ENCODE peak calls at places on chromosome 15, in ten cellular contexts. Q is fibroblast of lung, J is pancreas, K is tibial artery, P is neuronal stem cell, R is Karpas-422, H is transverse colon, B is suprapubic skin, C is A673, W is SK-N-SH. Y is an unnamed sample.

GRCh38 chr15:70703483-70703882 is 59.9 kb downstream of the UACA start:
- DNase-seq in R (no peak), C (peak; percentile 40), W (no peak), B (no peak), P (no peak), H (no peak), Q (peak; percentile 45), K (no peak), J (no peak), Y (no peak)

GRCh38 chr15:40248006-40248783 is 9.3 kb downstream of the PAK6 start:
- DNase-seq in Q (no peak), K (peak; percentile 56), H (no peak), R (no peak), J (no peak), B (peak; percentile 64), P (no peak), W (peak; percentile 84), C (no peak), Y (peak; percentile 24)

GRCh38 chr15:101619615-101619865 is 32.6 kb downstream of the TM2D3 start:
- DNase-seq in B (no peak), J (no peak), Q (no peak), K (no peak), H (no peak), P (no peak), W (no peak), R (no peak), C (no peak), Y (peak; percentile 51)

GRCh38 chr15:38545179-38545578 is 19.4 kb downstream of the RASGRP1 start:
- DNase-seq in R (no peak), B (no peak), W (no peak), K (no peak), P (no peak), C (no peak), J (no peak), H (no peak), Q (peak; percentile 31), Y (no peak)

GRCh38 chr15:22257047-22257667 is 176.8 kb downstream of the OR4M2 start:
- DNase-seq in H (no peak), K (no peak), Q (no peak), W (peak; percentile 90), R (no peak), J (no peak), P (no peak), B (no peak), C (no peak), Y (no peak)

GRCh38 chr15:70947369-70948335 is 55.0 kb downstream of the LRRC49 start:
- DNase-seq in P (no peak), C (peak; percentile 35), Q (no peak), R (no peak), K (no peak), J (no peak), H (no peak), W (no peak), B (no peak), Y (no peak)

GRCh38 chr15:67048281-67049279 is 16.8 kb upstream of the SMAD3 start:
- DNase-seq in W (no peak), B (no peak), K (peak; percentile 90), P (no peak), Q (peak; percentile 91), H (peak; percentile 86), J (peak; percentile 88), C (no peak), R (no peak), Y (no peak)

GRCh38 chr15:71705151-71705550 is 105.2 kb upstream of the NR2E3 start:
- DNase-seq in J (no peak), R (no peak), P (no peak), C (no peak), K (no peak), B (no peak), Q (peak; percentile 79), H (no peak), W (no peak), Y (no peak)

GRCh38 chr15:67146214-67146613 is 80.8 kb downstream of the SMAD3 start:
- DNase-seq in C (no peak), Q (peak; percentile 92), W (peak; percentile 47), P (no peak), K (peak; percentile 61), H (peak; percentile 63), R (no peak), B (no peak), J (peak; percentile 77), Y (no peak)

GRCh38 chr15:74635228-74635627 is 19.6 kb downstream of the CLK3 start:
- DNase-seq in P (peak; percentile 54), J (peak; percentile 72), Q (peak; percentile 43), C (peak; percentile 78), B (no peak), H (peak; percentile 77), R (peak; percentile 93), K (no peak), W (peak; percentile 74), Y (no peak)
- H3K4me3 ChIP-seq in P (no peak overlapping the region), J (no peak overlapping the region), Q (no peak overlapping the region), C (no peak overlapping the region), B (no peak overlapping the region), H (no peak overlapping the region), R (no peak overlapping the region), K (no peak overlapping the region), W (no peak overlapping the region), Y (no peak overlapping the region)

GRCh38 chr15:62807539-62808130 is 234.9 kb upstream of the TPM1 start:
- DNase-seq in H (no peak), R (no peak), P (no peak), J (no peak), Q (no peak), C (no peak), W (peak; percentile 62), B (no peak), K (no peak), Y (no peak)

GRCh38 chr15:62799919-62800318 is 242.6 kb upstream of the TPM1 start:
- DNase-seq in R (no peak), K (no peak), J (no peak), W (no peak), P (no peak), H (no peak), C (no peak), Q (no peak), B (no peak), Y (no peak)

GRCh38 chr15:62802612-62803011 is 239.9 kb upstream of the TPM1 start:
- DNase-seq in B (no peak), R (no peak), W (no peak), K (no peak), C (no peak), H (no peak), P (no peak), Q (no peak), J (no peak), Y (no peak)

GRCh38 chr15:62805502-62805901 is 237.0 kb upstream of the TPM1 start:
- DNase-seq in J (no peak), C (no peak), Q (no peak), K (no peak), R (no peak), B (no peak), H (no peak), W (no peak), P (no peak), Y (no peak)

DNA sequence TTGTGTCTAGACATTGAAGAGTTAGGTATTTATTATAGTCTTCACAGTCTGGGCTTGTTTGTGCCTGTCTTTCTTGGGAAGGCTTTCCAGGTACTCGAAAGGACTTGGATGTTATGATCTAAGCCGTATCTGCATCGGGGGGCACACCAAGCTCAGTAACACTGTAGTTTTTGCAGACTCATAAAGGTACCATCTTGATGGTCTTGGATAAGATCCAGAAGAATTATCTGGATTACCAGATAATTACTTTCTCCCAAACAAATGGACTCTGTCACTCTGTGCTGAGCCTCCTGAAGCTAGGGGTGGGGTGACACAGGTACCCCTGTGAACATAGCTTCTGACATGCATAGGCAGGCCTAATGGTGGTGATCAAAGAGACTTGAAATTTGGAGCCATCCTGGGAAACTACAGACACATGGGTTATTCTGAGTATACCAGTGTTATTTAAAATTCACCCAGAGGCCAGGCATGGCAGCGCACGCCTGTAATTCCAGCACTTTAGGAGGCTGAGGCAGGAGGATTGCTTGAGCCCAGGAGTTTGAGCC is 238.6 kb upstream of the TPM1 start:
- DNase-seq in K (no peak), Q (no peak), B (no peak), C (no peak), R (no peak), J (no peak), W (no peak), H (no peak), P (no peak), Y (no peak)
- H3K9me3 ChIP-seq in K (no peaks in the 10 kb centered on the region), Q (no peaks in the 10 kb centered on the region), B (no peaks in the 10 kb centered on the region), C (no peaks in the 10 kb centered on the region), R (no peaks in the 10 kb centered on the region), J (no peaks in the 10 kb centered on the region), W (no peaks in the 10 kb centered on the region), H (no peaks in the 10 kb centered on the region), P (no peaks in the 10 kb centered on the region), Y (no peaks in the 10 kb centered on the region)

GRCh38 chr15:92413511-92413910 is 19.8 kb downstream of the ST8SIA2 start:
- DNase-seq in H (no peak), R (no peak), Q (no peak), W (no peak), J (no peak), P (peak; percentile 66), C (no peak), K (no peak), B (no peak), Y (no peak)

GRCh38 chr15:92418864-92419263 is 25.2 kb downstream of the ST8SIA2 start:
- DNase-seq in H (no peak), B (no peak), J (no peak), R (no peak), C (peak; percentile 14), W (no peak), Q (no peak), P (no peak), K (no peak), Y (no peak)

GRCh38 chr15:92411256-92411655 is 17.6 kb downstream of the ST8SIA2 start:
- DNase-seq in Q (no peak), P (no peak), B (no peak), K (no peak), J (no peak), R (no peak), H (no peak), W (no peak), C (no peak), Y (no peak)

GRCh38 chr15:92415639-92416297 is 22.1 kb downstream of the ST8SIA2 start:
- DNase-seq in P (no peak), B (no peak), C (no peak), K (no peak), J (no peak), R (no peak), H (no peak), W (no peak), Q (peak; percentile 47), Y (no peak)

GRCh38 chr15:92416557-92416956 is 22.9 kb downstream of the ST8SIA2 start:
- DNase-seq in K (no peak), Q (no peak), W (no peak), P (no peak), B (no peak), R (no peak), C (no peak), H (no peak), J (no peak), Y (no peak)
- H3K36me3 ChIP-seq in K (no peaks in the 10 kb centered on the region), Q (no peaks in the 10 kb centered on the region), W (no peaks in the 10 kb centered on the region), P (peaks cover 13% of the 10 kb centered on the region), B (no peaks in the 10 kb centered on the region), R (no peaks in the 10 kb centered on the region), C (no peaks in the 10 kb centered on the region), H (no peaks in the 10 kb centered on the region), J (no peaks in the 10 kb centered on the region), Y (no peaks in the 10 kb centered on the region)

DNA sequence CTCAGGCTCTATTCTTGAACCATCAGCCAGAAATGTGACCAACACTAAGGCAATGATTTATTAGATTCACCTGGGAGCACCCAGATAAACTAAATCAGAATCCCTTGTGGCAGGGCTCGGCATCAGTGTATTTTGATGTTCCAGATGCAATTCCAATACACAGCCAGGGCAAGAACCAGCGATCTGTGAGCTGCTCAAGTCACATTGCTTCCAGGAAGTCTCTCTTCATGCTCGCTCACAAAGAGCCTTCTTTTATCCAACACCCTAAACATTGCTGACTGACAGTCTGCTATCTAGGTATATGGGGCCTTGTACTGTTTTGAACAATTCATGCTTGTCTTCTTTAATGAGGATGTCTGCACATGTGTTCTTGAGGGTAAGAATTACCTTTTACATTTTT is 40.9 kb upstream of the GOLGA8J start:
- DNase-seq in W (no peak), K (no peak), R (no peak), C (no peak), H (no peak), P (no peak), Q (no peak), J (no peak), B (no peak), Y (no peak)
- H3K4me3 ChIP-seq in W (no peak overlapping the region), K (no peak overlapping the region), R (no peak overlapping the region), C (no peak overlapping the region), H (no peak overlapping the region), P (no peak overlapping the region), Q (no peak overlapping the region), J (no peak overlapping the region), B (no peak overlapping the region), Y (no peak overlapping the region)